ENCODE peak calls at places on chromosome 19, in nine cellular contexts. R is breast epithelium; C is heart right ventricle; L is pancreas; O is fibroblast of lung; W is CD8-positive, alpha-beta T cell; Q is cardiac muscle cell; J is PC-3; M is ascending aorta. K is an unnamed sample.

GRCh38 chr19:16232568-16232967 is 34.9 kb downstream of the AP1M1 start:
- DNase-seq in C (no peak), L (no peak), R (no peak), J (no peak), M (no peak), O (no peak), Q (no peak), W (no peak), K (no peak)

GRCh38 chr19:19642506-19643157 is 825 bp downstream of the GMIP start:
- DNase-seq in L (no peak), W (peak; percentile 44), C (no peak), M (no peak), Q (no peak), O (no peak), R (no peak), J (peak; percentile 11), K (no peak)

GRCh38 chr19:41997121-41997850 is 3.3 kb upstream of the ATP1A3 start:
- DNase-seq in C (peak; percentile 54), L (peak; percentile 85), M (no peak), W (peak; percentile 30), R (no peak), O (peak; percentile 27), J (peak; percentile 42), Q (peak; percentile 86), K (no peak)

GRCh38 chr19:49749771-49750170 is 13.3 kb downstream of the TSKS start:
- DNase-seq in J (no peak), Q (no peak), W (no peak), L (no peak), M (no peak), O (peak; percentile 29), R (no peak), C (no peak), K (no peak)

GRCh38 chr19:19554074-19555023 is 16.3 kb downstream of the CILP2 start:
- DNase-seq in C (peak; percentile 60), O (peak; percentile 35), W (peak; percentile 65), J (peak; percentile 55), Q (peak; percentile 53), L (peak; percentile 73), R (no peak), M (no peak), K (no peak)

GRCh38 chr19:43749152-43749551 is 5.6 kb downstream of the SMG9 start:
- DNase-seq in C (no peak), L (no peak), J (no peak), Q (no peak), W (no peak), M (no peak), O (no peak), R (no peak), K (no peak)

GRCh38 chr19:49200238-49200862 is 42.8 kb downstream of the TRPM4 start:
- DNase-seq in W (no peak), R (no peak), Q (no peak), O (no peak), L (no peak), M (no peak), C (no peak), J (peak; percentile 40), K (no peak)

GRCh38 chr19:23415561-23416191 is 20.4 kb upstream of the ZNF91 start:
- DNase-seq in J (no peak), W (no peak), R (no peak), L (peak; percentile 57), M (no peak), O (no peak), Q (peak; percentile 79), C (peak; percentile 31), K (peak; percentile 12)

GRCh38 chr19:17902701-17903100 is 30.1 kb upstream of the CCDC124 start:
- DNase-seq in J (no peak), M (no peak), L (no peak), R (no peak), O (peak; percentile 38), Q (no peak), W (no peak), C (no peak), K (peak; percentile 67)

GRCh38 chr19:10086032-10086903 is at the start of gene SHFL:
- DNase-seq in C (peak; percentile 80), R (peak; percentile 65), M (peak; percentile 85), O (peak; percentile 58), J (peak; percentile 54), W (peak; percentile 83), L (peak; percentile 90), Q (peak; percentile 42), K (peak; percentile 33)
- H3K4me3 ChIP-seq in C (peak within 1 kb of the TSS; percentile 99), R (peak within 1 kb of the TSS; percentile 93), M (peak within 1 kb of the TSS; percentile 80), O (peak within 1 kb of the TSS; percentile 67), J (peak within 1 kb of the TSS; percentile 95), W (peak within 1 kb of the TSS; percentile 99), L (peak within 1 kb of the TSS; percentile 80), Q (peak within 1 kb of the TSS; percentile 62), K (peak within 1 kb of the TSS; percentile 84)

GRCh38 chr19:47610546-47610894 is 1.6 kb downstream of the BICRA start:
- DNase-seq in O (no peak), R (no peak), Q (no peak), M (no peak), C (no peak), W (no peak), L (no peak), J (no peak), K (no peak)

GRCh38 chr19:47607564-47608073 is 1.3 kb upstream of the BICRA start:
- DNase-seq in C (no peak), W (no peak), Q (no peak), M (no peak), L (no peak), R (no peak), O (no peak), J (no peak), K (no peak)

GRCh38 chr19:47608908-47609879 is at the start of gene BICRA:
- DNase-seq in L (peak; percentile 90), M (peak; percentile 92), C (peak; percentile 88), J (peak; percentile 73), W (peak; percentile 81), Q (peak; percentile 92), R (peak; percentile 82), O (peak; percentile 82), K (peak; percentile 41)

GRCh38 chr19:47609885-47610545 is 1.1 kb downstream of the BICRA start:
- DNase-seq in L (peak; percentile 74), J (peak; percentile 15), W (peak; percentile 68), O (peak; percentile 38), Q (peak; percentile 64), C (peak; percentile 55), R (no peak), M (peak; percentile 74), K (no peak)

DNA sequence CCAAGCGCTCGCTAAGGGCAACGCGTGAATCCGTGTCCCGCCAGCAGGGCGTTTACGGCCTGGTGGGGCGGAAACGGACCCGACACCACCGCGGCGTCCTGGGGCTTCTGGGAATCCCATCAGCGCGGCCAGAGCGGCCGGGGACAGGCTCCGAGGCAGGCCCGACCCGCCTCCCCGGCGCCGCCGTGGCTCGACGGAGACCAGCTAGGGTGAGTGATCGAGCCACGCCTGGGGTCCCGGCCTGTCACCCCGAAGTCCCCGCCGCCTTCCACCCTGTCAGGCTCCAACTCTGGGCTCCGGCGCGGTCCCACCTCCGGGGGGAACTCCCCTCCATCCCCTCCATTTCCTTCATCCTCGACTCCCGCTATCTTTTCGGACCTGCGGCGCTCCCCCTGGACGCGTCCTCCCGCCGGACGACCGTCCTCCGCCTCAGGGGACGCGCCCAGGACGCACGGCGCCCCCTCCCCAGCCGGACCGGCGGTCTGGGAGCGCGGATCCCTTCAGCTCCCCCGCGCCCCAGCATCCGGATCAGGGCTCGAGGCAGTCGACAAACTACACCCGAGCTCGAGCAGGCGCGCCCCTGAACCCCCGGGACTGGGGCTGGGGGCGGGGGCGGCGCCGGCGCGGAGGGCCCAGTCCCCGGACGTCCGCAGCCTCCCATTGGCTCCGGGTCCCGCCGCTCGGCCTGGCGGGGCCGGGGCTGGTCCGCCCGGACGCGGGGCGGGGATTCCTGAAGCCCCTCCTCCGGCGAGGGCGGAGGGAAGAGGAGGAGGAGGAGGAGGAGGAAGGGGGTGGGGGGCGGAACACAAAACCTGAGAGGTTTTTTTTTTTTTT is 643 bp upstream of the BICRA start:
- DNase-seq in R (peak; percentile 93), W (peak; percentile 95), O (peak; percentile 92), L (peak; percentile 97), J (peak; percentile 93), M (peak; percentile 96), C (peak; percentile 97), Q (peak; percentile 96), K (peak; percentile 67)
- TF ChIP-seq CTCF in R (peak; percentile 48), W (no peak), O (peak; percentile 19), L (no peak), J (peak; percentile 15), M (peak; percentile 22), C (peak; percentile 46), Q (no peak), K (peak; percentile 42)

GRCh38 chr19:54521860-54522513 is 19.4 kb downstream of the LAIR2 start:
- DNase-seq in Q (no peak), W (no peak), C (no peak), R (no peak), M (no peak), L (no peak), O (no peak), J (no peak), K (no peak)
- H3K27me3 ChIP-seq in Q (no peaks in the 10 kb centered on the region), W (no peaks in the 10 kb centered on the region), C (peaks cover 3% of the 10 kb centered on the region), R (peaks cover 21% of the 10 kb centered on the region), M (no peaks in the 10 kb centered on the region), L (no peaks in the 10 kb centered on the region), O (no peaks in the 10 kb centered on the region), J (peaks cover 44% of the 10 kb centered on the region), K (no peaks in the 10 kb centered on the region)

GRCh38 chr19:2721570-2722540 is 683 bp upstream of the DIRAS1 start:
- DNase-seq in O (no peak), M (no peak), C (no peak), J (no peak), R (no peak), L (no peak), W (no peak), Q (no peak), K (no peak)
- H3K4me3 ChIP-seq in O (peak overlapping the region; percentile 14), M (peak overlapping the region; percentile 19), C (peak overlapping the region; percentile 45), J (peak overlapping the region; percentile 46), R (peak overlapping the region; percentile 70), L (no peak overlapping the region), W (no peak overlapping the region), Q (peak overlapping the region; percentile 44), K (no peak overlapping the region)